ENCODE peak calls at places on chromosomes 13 and 19, in nine cellular contexts. L is PC-3; D is colonic mucosa; S is lower lobe of right lung; F is CD4-positive, alpha-beta T cell; T is right lobe of liver; P is GM23338; H is brain microvascular endothelial cell; A is BJ. G is an unnamed sample. For H3K27me3, the result is how much of the 10 kb centered on the place peaks cover.

GRCh38 chr13:49602005-49602404 is 16.6 kb upstream of the RCBTB1 start:
- DNase-seq in L (peak), A (no peak), P (no peak), F (no peak), H (no peak), D (no peak), S (no peak), T (no peak), G (no peak)

GRCh38 chr19:46728693-46729339 is 11.9 kb upstream of the PRKD2 start:
- DNase-seq in S (peak), P (peak), L (peak), D (peak), A (no peak), H (peak), T (peak), F (peak), G (peak)

GRCh38 chr19:12611361-12611699 is 610 bp downstream of the ZNF791 start:
- DNase-seq in F (no peak), P (peak), L (peak), S (peak), A (peak), T (peak), H (peak), D (peak), G (peak)

GRCh38 chr13:47170971-47171370 is 274.1 kb upstream of the HTR2A start:
- DNase-seq in T (no peak), S (no peak), A (no peak), L (no peak), H (no peak), D (no peak), P (no peak), F (no peak), G (no peak)

GRCh38 chr13:91576590-91576989 is 178.2 kb downstream of the GPC5 start:
- DNase-seq in S (no peak), A (no peak), F (no peak), P (peak), L (no peak), H (no peak), D (peak), T (no peak), G (no peak)

GRCh38 chr13:22108283-22108897 is 437.5 kb downstream of the FGF9 start:
- DNase-seq in D (no peak), P (no peak), L (peak), S (no peak), F (no peak), A (peak), T (no peak), H (no peak), G (no peak)

GRCh38 chr19:1143828-1144399 is 30.2 kb downstream of the SBNO2 start:
- DNase-seq in F (no peak), A (no peak), T (no peak), D (no peak), P (no peak), H (no peak), S (no peak), L (no peak), G (no peak)

GRCh38 chr19:38247126-38247525 is 9.0 kb downstream of the PPP1R14A start:
- DNase-seq in H (no peak), P (no peak), T (no peak), S (no peak), F (no peak), D (no peak), L (no peak), A (no peak), G (no peak)

GRCh38 chr19:1945899-1946298 is 4.9 kb downstream of the CSNK1G2 start:
- DNase-seq in D (peak), H (no peak), S (no peak), F (no peak), L (peak), T (no peak), A (no peak), P (peak), G (peak)

GRCh38 chr19:48962029-48962848 is 2.9 kb upstream of the FTL start:
- DNase-seq in A (no peak), F (peak), D (peak), L (peak), T (peak), P (peak), S (peak), H (no peak), G (peak)

GRCh38 chr19:43789029-43789428 is 8.3 kb upstream of the KCNN4 start:
- DNase-seq in T (no peak), P (peak), D (no peak), S (no peak), H (no peak), F (no peak), L (peak), A (no peak), G (no peak)

GRCh38 chr19:36833430-36833829 is 4.8 kb downstream of the ZNF790 start:
- DNase-seq in F (no peak), T (no peak), D (no peak), S (no peak), L (no peak), P (no peak), A (no peak), H (no peak), G (no peak)

GRCh38 chr19:33748231-33748630 is 48.4 kb upstream of the KCTD15 start:
- DNase-seq in S (no peak), D (no peak), T (no peak), F (no peak), H (no peak), A (no peak), P (no peak), L (no peak), G (no peak)

GRCh38 chr19:1057185-1057857 is 9.6 kb upstream of the ARHGAP45 start:
- DNase-seq in S (no peak), H (peak), P (peak), D (no peak), F (peak), L (peak), T (peak), A (no peak), G (no peak)

GRCh38 chr19:42471554-42472249 is 29.0 kb upstream of the CXCL17 start:
- DNase-seq in T (no peak), S (no peak), P (peak), L (peak), H (peak), D (peak), A (no peak), F (no peak), G (no peak)

GRCh38 chr13:48403929-48404328 is 9.0 kb downstream of the LPAR6 start:
- DNase-seq in F (no peak), T (no peak), D (no peak), P (no peak), L (no peak), S (no peak), A (no peak), H (no peak), G (no peak)
- TF ChIP-seq CTCF in F (no peak), T (no peak), D (no peak), P (no peak), L (no peak), S (no peak), A (no peak), H (no peak), G (no peak)

DNA sequence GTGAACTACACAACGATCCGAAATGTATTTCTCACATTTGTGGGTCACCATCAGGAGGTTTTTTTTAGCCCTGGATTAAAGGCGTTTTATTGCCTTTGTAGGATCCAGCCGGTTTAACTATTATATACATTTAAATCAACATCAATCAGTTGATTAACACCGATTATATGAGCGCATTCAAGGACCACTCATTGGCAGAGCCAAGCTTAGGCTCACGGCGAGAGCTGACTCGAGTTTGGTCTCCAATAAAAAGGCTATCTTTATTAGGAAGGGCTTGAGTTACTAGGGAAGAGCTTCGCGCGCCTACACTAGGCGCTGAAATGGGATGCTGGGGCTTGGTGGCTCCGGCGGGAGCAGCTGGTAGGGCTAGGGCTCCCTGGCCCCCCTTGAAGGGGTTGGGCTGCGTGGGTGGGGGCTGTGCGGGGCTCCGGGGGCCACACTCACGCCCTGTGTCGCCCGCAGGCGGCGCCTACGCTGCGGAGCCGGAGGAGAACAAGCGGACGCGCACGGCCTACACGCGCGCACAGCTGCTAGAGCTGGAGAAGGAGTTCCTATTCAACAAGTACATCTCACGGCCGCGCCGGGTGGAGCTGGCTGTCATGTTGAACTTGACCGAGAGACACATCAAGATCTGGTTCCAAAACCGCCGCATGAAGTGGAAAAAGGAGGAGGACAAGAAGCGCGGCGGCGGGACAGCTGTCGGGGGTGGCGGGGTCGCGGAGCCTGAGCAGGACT is 4.2 kb downstream of the PDX1 start:
- DNase-seq in S (no peak), P (peak), F (no peak), T (no peak), A (no peak), D (no peak), H (no peak), L (no peak), G (no peak)
- H3K27me3 ChIP-seq in S (half or more), P (half or more), F (half or more), T (half or more), A (half or more), D (half or more), H (half or more), L (under half), G (half or more)

GRCh38 chr19:11295665-11296245 is at the start of gene TSPAN16:
- DNase-seq in F (no peak), T (peak), A (no peak), S (no peak), D (peak), L (no peak), H (no peak), P (no peak), G (no peak)
- TF ChIP-seq CTCF in F (no peak), T (no peak), A (peak), S (no peak), D (no peak), L (peak), H (peak), P (peak), G (no peak)

DNA sequence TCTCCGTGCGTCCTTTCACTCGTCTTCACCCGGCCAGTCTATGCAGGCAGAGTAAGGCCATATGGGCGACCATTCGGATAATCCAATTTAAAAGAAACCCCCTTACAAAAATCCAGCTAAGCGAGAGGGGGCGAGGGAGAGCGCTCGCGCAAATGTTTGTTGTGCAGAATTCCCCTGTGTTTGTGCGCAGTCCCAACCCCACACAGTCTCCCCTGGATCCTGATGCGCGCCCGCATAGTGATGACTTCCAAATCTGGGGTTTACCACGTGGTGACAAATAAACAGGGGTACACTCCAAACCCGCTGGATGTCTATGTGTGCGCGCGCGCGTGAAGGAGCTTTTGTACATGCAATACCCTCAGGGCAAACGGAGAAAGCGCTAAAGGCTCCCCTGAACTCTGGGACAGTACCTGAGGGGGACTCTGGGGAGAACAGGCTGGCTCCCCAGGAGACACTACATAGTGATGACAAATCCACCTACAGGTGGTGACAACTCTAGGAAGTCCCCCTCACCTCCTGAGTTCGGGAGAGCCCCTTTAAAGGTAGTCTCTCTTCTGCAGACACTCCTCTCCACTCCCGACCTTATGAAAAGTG is 8.5 kb downstream of the SOX21 start:
- DNase-seq in P (peak), F (no peak), S (no peak), L (no peak), T (no peak), H (no peak), D (no peak), A (no peak), G (no peak)
- H3K27me3 ChIP-seq in P (half or more), F (half or more), S (half or more), L (under half), T (half or more), H (half or more), D (half or more), A (half or more), G (half or more)

GRCh38 chr19:28492616-28493015 is 720.3 kb downstream of the UQCRFS1 start:
- DNase-seq in P (no peak), D (no peak), T (no peak), L (no peak), S (no peak), H (no peak), A (no peak), F (no peak), G (no peak)

GRCh38 chr19:28488006-28488405 is 724.9 kb downstream of the UQCRFS1 start:
- DNase-seq in L (no peak), D (peak), T (no peak), A (no peak), S (no peak), P (peak), F (no peak), H (no peak), G (no peak)

GRCh38 chr19:28486934-28487333 is 726.0 kb downstream of the UQCRFS1 start:
- DNase-seq in T (no peak), D (no peak), L (no peak), F (no peak), P (no peak), S (no peak), H (no peak), A (no peak), G (no peak)

GRCh38 chr19:28492201-28492600 is 720.8 kb downstream of the UQCRFS1 start:
- DNase-seq in T (no peak), A (no peak), L (no peak), D (no peak), F (no peak), P (no peak), H (no peak), S (no peak), G (no peak)

DNA sequence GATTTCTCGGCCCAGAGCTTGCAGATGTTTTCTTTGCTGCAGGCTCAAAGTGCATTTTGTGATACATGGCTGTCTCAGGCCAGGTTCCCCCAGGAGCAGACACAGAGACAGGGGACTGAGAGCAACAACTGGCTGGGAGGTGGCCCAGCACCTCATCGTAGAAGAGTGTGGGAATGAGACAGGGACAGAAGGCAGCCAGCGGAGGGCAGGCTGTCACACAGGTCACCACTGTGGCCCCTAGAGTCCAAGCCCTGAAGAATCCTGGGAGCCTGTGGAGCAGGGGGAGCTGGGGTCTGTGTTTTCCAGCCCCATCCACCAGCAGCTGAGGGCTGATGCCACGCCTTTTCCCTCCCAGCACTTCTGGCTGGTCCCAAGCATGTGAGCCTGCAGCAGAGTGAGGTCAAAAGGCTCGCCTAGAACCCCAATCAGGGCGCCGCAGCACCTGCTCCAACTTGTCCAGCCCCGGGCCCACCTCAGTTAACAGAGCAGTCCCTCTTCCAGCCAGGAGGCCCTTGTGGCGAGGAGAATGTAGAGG is 723.8 kb downstream of the UQCRFS1 start:
- DNase-seq in S (no peak), A (no peak), L (no peak), D (no peak), F (no peak), H (no peak), P (peak), T (no peak), G (no peak)
- TF ChIP-seq CTCF in S (no peak), A (no peak), L (no peak), D (no peak), F (no peak), H (no peak), P (peak), T (no peak), G (no peak)

GRCh38 chr19:44903602-44904425 is 1.8 kb upstream of the APOE start:
- DNase-seq in P (peak), A (no peak), S (peak), L (peak), F (peak), D (peak), T (peak), H (peak), G (peak)
- H3K27me3 ChIP-seq in P (under half), A (under half), S (under half), L (under half), F (under half), D (under half), T (under half), H (under half), G (under half)

DNA sequence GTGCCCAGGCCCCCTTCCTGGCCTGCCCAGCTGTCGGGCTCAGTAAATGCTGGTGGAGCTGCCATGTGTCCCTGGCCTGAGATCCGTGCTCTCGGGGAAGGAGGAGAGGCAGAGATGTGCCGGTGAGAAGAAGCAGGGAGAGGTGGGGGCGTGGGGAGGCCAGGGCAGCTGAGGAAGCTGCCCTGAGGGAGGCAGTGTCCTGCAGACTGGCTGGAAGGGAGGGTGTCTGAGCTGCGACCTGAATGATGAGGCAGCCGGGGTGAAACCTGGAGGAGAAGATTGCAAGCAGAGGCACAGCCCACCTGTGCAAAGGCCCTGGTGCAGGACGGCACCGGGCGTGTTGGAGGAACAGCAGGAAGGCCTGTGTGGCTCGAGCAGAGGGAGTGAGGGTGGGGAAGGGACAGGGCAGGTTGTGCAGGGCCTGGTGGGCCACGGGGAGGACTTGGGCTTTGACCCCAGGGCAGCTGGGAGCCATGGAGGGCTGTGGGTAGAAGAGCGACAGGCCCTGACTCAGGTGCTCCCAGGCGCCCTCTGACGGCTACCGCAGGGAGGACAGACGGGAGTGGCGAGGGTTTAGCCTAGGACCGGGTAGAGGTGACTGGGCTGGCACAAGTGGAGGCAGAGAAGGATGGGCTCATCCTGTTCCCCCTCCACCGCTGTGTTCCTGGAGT is 14.0 kb upstream of the CELF5 start:
- DNase-seq in T (peak), F (peak), D (peak), S (peak), H (peak), L (peak), A (no peak), P (peak), G (peak)
- TF ChIP-seq CTCF in T (peak), F (peak), D (peak), S (peak), H (peak), L (peak), A (peak), P (peak), G (peak)

DNA sequence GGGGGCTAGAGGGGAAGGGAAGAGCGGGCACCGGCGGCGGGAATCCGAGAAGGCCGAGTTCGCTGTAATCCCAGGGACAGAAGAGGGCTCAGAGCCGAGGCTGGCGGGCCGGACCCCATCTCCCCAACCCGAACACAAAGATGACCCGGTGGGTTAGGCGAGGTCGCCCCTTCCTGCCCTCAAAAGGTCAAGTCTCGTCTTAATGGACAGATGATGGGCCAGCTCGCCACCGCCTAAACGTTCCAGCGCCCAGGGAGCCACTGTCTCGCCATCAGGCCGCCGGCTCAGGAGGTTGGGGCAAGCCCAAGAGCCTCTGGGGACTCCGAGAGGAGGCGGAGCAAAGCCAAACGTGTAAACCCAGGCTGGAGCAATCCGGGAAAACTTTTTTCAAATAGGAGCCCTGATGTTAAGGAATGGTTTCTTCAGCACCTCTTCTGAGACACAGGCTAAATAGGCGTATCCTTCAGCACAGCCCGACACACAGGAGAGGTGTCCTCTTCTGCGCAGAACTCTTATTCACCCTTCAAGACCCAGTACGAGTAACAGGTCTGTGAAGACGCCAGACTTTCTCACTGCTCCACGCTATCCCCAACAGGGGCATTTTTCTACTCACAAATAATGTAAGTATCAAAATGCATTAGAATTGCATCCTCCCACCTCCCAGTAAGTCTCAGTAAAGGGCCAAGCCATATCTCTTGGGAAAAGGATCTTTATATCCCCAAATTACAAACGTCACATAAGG is 6.3 kb upstream of the POU4F1 start:
- DNase-seq in D (no peak), S (no peak), L (no peak), P (peak), T (peak), H (no peak), A (no peak), F (no peak), G (no peak)
- H3K27me3 ChIP-seq in D (half or more), S (half or more), L (under half), P (half or more), T (under half), H (under half), A (under half), F (half or more), G (half or more)

DNA sequence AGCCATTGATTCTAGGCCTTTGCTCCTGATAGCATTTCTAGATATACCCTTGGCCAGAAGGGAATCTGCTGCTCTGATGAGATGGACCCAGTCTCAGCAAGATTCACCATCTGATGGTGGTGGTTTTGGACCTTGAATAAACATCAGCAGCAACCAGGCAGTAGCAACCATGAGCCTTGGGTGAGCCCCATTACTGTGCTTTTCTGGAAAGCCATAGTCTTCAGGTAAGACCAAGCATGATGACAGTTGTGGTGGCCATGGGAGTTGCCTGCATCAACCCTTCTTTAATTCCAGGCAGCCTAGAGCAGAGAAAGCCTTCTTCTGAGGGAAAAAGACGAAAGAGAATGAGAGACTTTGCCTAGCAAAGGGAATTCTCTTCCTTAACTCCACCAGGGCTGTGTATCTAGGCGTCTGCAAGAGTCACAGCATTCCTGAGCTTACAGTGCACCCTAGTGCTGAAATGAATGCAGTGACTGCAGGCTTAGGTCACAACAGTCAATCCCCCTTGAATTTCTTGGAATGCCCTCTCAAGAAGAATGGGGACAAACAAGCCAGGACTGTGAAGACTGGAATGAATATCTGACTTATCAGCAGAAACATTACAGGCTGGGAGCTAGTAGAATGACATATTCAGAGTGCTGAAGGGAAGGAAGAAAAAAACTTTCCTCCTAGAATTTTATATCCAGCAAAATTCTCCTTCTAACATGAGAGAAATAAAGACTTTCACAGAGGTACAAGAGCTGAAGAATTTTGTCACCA is 942.4 kb upstream of the PCDH20 start:
- DNase-seq in P (peak), A (no peak), L (peak), D (no peak), T (no peak), S (no peak), F (no peak), H (peak), G (no peak)
- TF ChIP-seq CTCF in P (peak), A (peak), L (peak), D (no peak), T (peak), S (no peak), F (no peak), H (peak), G (no peak)

G was measured in upper lobe of right lung.